ENCODE peak calls at places on chromosomes 16 and 17, in nine cellular contexts. G is stimulated activated CD4-positive, alpha-beta T cell treated with anti-CD3 and anti-CD28 coated beads, Interleukin-15, amount 100 ng/mL, for 1 hour; I is HEK293T; K is activated gamma-delta T cell; S is DMS153; F is lung microvascular endothelial cell; W is HCEC 1CT; T is Calu3; B is spleen. V is an unnamed sample.

GRCh38 chr17:4342535-4342934 is 23.9 kb downstream of the UBE2G1 start:
- DNase-seq in G (no peak), B (no peak), F (no peak), S (no peak), I (no peak), K (no peak), T (no peak), W (no peak), V (no peak)

GRCh38 chr16:10738231-10739077 is 5.2 kb upstream of the NUBP1 start:
- DNase-seq in I (no peak), B (peak; percentile 79), F (peak; percentile 69), K (no peak), T (peak; percentile 84), S (no peak), G (no peak), W (peak; percentile 83), V (no peak)

GRCh38 chr17:41315814-41316430 is 412 bp upstream of the KRTAP17-1 start:
- DNase-seq in I (no peak), W (no peak), G (no peak), K (no peak), F (no peak), B (no peak), T (no peak), S (peak; percentile 39), V (no peak)

GRCh38 chr17:49549691-49550678 is 25.7 kb upstream of the NXPH3 start:
- DNase-seq in G (no peak), B (peak; percentile 68), K (no peak), T (no peak), W (no peak), S (no peak), F (no peak), I (no peak), V (no peak)

GRCh38 chr16:11056989-11057645 is 112.8 kb downstream of the CLEC16A start:
- DNase-seq in W (no peak), T (no peak), I (no peak), S (no peak), K (no peak), B (no peak), F (no peak), G (no peak), V (no peak)

GRCh38 chr16:11633113-11633512 is 35.1 kb upstream of the SNN start:
- DNase-seq in S (no peak), I (no peak), T (no peak), K (no peak), B (no peak), G (no peak), F (no peak), W (no peak), V (no peak)

GRCh38 chr16:46986896-46987295 is 13.4 kb upstream of the DNAJA2 start:
- DNase-seq in T (no peak), W (no peak), F (no peak), B (no peak), K (no peak), G (no peak), S (no peak), I (no peak), V (no peak)

GRCh38 chr16:27235055-27235937 is 32.0 kb downstream of the KDM8 start:
- DNase-seq in S (peak; percentile 85), B (peak; percentile 92), K (peak; percentile 77), F (peak; percentile 99), I (peak; percentile 65), W (peak; percentile 75), T (peak; percentile 53), G (peak; percentile 50), V (peak; percentile 93)

GRCh38 chr16:57102888-57103879 is 10.8 kb downstream of the CPNE2 start:
- DNase-seq in K (no peak), B (no peak), I (no peak), S (no peak), T (no peak), G (no peak), W (no peak), F (no peak), V (no peak)

GRCh38 chr16:12296991-12297390 is 320.5 kb downstream of the SNX29 start:
- DNase-seq in W (no peak), S (no peak), B (no peak), T (no peak), K (no peak), F (no peak), I (no peak), G (no peak), V (no peak)

GRCh38 chr16:22193134-22193411 is 13.0 kb upstream of the EEF2K start:
- DNase-seq in F (no peak), I (no peak), G (no peak), T (no peak), W (no peak), K (no peak), S (no peak), B (no peak), V (no peak)

GRCh38 chr16:22296225-22297113 is 740 bp upstream of the POLR3E start:
- DNase-seq in G (no peak), T (no peak), B (peak; percentile 45), W (no peak), I (no peak), K (no peak), F (peak; percentile 18), S (no peak), V (peak; percentile 51)

GRCh38 chr16:67151431-67152097 is 766 bp upstream of the B3GNT9 start:
- DNase-seq in B (no peak), F (no peak), W (no peak), G (no peak), S (peak; percentile 1), K (no peak), T (no peak), I (no peak), V (no peak)

GRCh38 chr17:37605081-37605480 is 4.1 kb downstream of the SYNRG start:
- DNase-seq in I (no peak), F (no peak), W (peak; percentile 3), T (no peak), K (no peak), B (no peak), S (no peak), G (no peak), V (no peak)

GRCh38 chr16:30637952-30638351 is 12.8 kb upstream of the PRR14 start:
- DNase-seq in S (peak; percentile 16), G (no peak), F (peak; percentile 58), K (no peak), I (peak; percentile 48), B (no peak), T (peak; percentile 58), W (peak; percentile 66), V (peak; percentile 75)

GRCh38 chr17:73308017-73308823 is 3.6 kb downstream of the CDC42EP4 start:
- DNase-seq in T (peak; percentile 92), K (no peak), I (no peak), G (no peak), S (no peak), B (no peak), F (peak; percentile 81), W (peak; percentile 80), V (no peak)

GRCh38 chr17:74147966-74148365 is 55.5 kb upstream of the RPL38 start:
- DNase-seq in S (no peak), F (no peak), G (no peak), W (no peak), K (no peak), T (no peak), B (no peak), I (no peak), V (no peak)

GRCh38 chr16:49457196-49457595 is 83.6 kb downstream of the C16orf78 start:
- DNase-seq in I (no peak), K (no peak), W (no peak), F (no peak), S (no peak), T (no peak), B (peak; percentile 33), G (no peak), V (no peak)

GRCh38 chr16:87329436-87330256 is 12.5 kb upstream of the C16orf95 start:
- DNase-seq in K (no peak), I (no peak), S (no peak), W (no peak), G (no peak), T (no peak), F (no peak), B (peak; percentile 43), V (no peak)

GRCh38 chr17:82287013-82287848 is 13.7 kb upstream of the CSNK1D start:
- DNase-seq in B (no peak), I (no peak), K (no peak), S (peak; percentile 33), W (no peak), T (no peak), F (no peak), G (no peak), V (no peak)

GRCh38 chr16:86093801-86094750 is 195.1 kb downstream of the IRF8 start:
- DNase-seq in B (peak; percentile 75), T (no peak), G (no peak), K (no peak), W (no peak), F (no peak), S (no peak), I (peak; percentile 27), V (no peak)

GRCh38 chr16:1775006-1775845 is 2.3 kb upstream of the MRPS34 start:
- DNase-seq in B (no peak), F (no peak), I (no peak), T (no peak), K (no peak), S (no peak), W (no peak), G (no peak), V (no peak)

GRCh38 chr16:31537362-31537921 is 9.7 kb downstream of the AHSP start:
- DNase-seq in F (no peak), W (no peak), G (no peak), S (no peak), B (no peak), K (no peak), I (no peak), T (no peak), V (no peak)

GRCh38 chr17:40168262-40168832 is 8.9 kb upstream of the RAPGEFL1 start:
- DNase-seq in I (peak; percentile 46), T (peak; percentile 88), G (no peak), F (peak; percentile 75), K (no peak), S (peak; percentile 33), B (no peak), W (peak; percentile 68), V (peak; percentile 62)

GRCh38 chr17:58679263-58680037 is 12.4 kb downstream of the TEX14 start:
- DNase-seq in T (no peak), S (peak; percentile 66), I (peak; percentile 71), G (no peak), W (peak; percentile 58), K (no peak), F (peak; percentile 59), B (no peak), V (no peak)

GRCh38 chr17:4579678-4580077 is 4.7 kb upstream of the SMTNL2 start:
- DNase-seq in T (no peak), S (no peak), F (no peak), B (peak; percentile 33), I (no peak), K (no peak), G (no peak), W (no peak), V (no peak)

GRCh38 chr17:79758260-79758659 is 19.7 kb upstream of the CBX2 start:
- DNase-seq in K (no peak), S (no peak), F (no peak), B (no peak), I (no peak), T (no peak), G (no peak), W (no peak), V (no peak)

GRCh38 chr17:71995570-71995969 is 125.2 kb upstream of the SOX9 start:
- DNase-seq in B (no peak), K (no peak), T (no peak), I (no peak), F (no peak), W (peak; percentile 49), S (no peak), G (no peak), V (no peak)

GRCh38 chr16:11681977-11682654 is 13.9 kb downstream of the SNN start:
- DNase-seq in K (no peak), I (no peak), B (peak; percentile 87), S (no peak), T (no peak), F (no peak), W (no peak), G (no peak), V (no peak)

GRCh38 chr17:72053069-72053846 is 67.6 kb upstream of the SOX9 start:
- DNase-seq in B (no peak), S (no peak), G (no peak), K (no peak), I (peak; percentile 17), W (no peak), F (no peak), T (no peak), V (no peak)

GRCh38 chr16:15404792-15405191 is 9.2 kb downstream of the MPV17L start:
- DNase-seq in I (no peak), T (no peak), G (no peak), K (no peak), S (no peak), W (no peak), B (no peak), F (no peak), V (no peak)

V was measured in NCI-H510A treated with DMSO at 0.1 percent for 48 hours.